ENCODE peak calls at places on chromosomes 3 and 15, in nine cellular contexts. One of them, this sample, is unnamed.

GRCh38 chr3:73365756-73366397 is 258.9 kb downstream of the PDZRN3 start:
- DNase-seq in midbrain: peak; percentile 77
- DNase-seq in activated CD4-positive, alpha-beta T cell treated with anti-CD3 and anti-CD28 coated beads, Interleukin-2, amount 50 U/mL, for 24 hours: no peak
- DNase-seq in effector CD4-positive, alpha-beta T cell: no peak
- DNase-seq in activated CD4-positive, alpha-beta memory T cell treated with anti-CD3 and anti-CD28 coated beads, Interleukin-2, amount 10 ng/mL, durations not matched to agents 7 days and 5 days: no peak
- DNase-seq in mammary epithelial cell: no peak
- DNase-seq in T-helper 1 cell: no peak
- DNase-seq in HL-60: no peak
- DNase-seq in keratinocyte: no peak
- DNase-seq in this sample: no peak

GRCh38 chr3:195030791-195031321 is 240.1 kb downstream of the XXYLT1 start:
- DNase-seq in activated CD4-positive, alpha-beta T cell treated with anti-CD3 and anti-CD28 coated beads, Interleukin-2, amount 50 U/mL, for 24 hours: no peak
- DNase-seq in effector CD4-positive, alpha-beta T cell: no peak
- DNase-seq in activated CD4-positive, alpha-beta memory T cell treated with anti-CD3 and anti-CD28 coated beads, Interleukin-2, amount 10 ng/mL, durations not matched to agents 7 days and 5 days: no peak
- DNase-seq in T-helper 1 cell: no peak
- DNase-seq in keratinocyte: peak; percentile 91
- DNase-seq in HL-60: no peak
- DNase-seq in mammary epithelial cell: peak; percentile 92
- DNase-seq in midbrain: no peak
- DNase-seq in this sample: no peak

GRCh38 chr3:13451301-13451673 is 28.8 kb upstream of the HDAC11 start:
- DNase-seq in T-helper 1 cell: no peak
- DNase-seq in mammary epithelial cell: peak; percentile 68
- DNase-seq in activated CD4-positive, alpha-beta T cell treated with anti-CD3 and anti-CD28 coated beads, Interleukin-2, amount 50 U/mL, for 24 hours: no peak
- DNase-seq in keratinocyte: no peak
- DNase-seq in HL-60: no peak
- DNase-seq in midbrain: no peak
- DNase-seq in effector CD4-positive, alpha-beta T cell: peak; percentile 19
- DNase-seq in activated CD4-positive, alpha-beta memory T cell treated with anti-CD3 and anti-CD28 coated beads, Interleukin-2, amount 10 ng/mL, durations not matched to agents 7 days and 5 days: no peak
- DNase-seq in this sample: no peak

GRCh38 chr3:65400893-65401292 is 637.8 kb downstream of the MAGI1 start:
- DNase-seq in effector CD4-positive, alpha-beta T cell: no peak
- DNase-seq in T-helper 1 cell: no peak
- DNase-seq in midbrain: no peak
- DNase-seq in activated CD4-positive, alpha-beta T cell treated with anti-CD3 and anti-CD28 coated beads, Interleukin-2, amount 50 U/mL, for 24 hours: no peak
- DNase-seq in keratinocyte: no peak
- DNase-seq in mammary epithelial cell: no peak
- DNase-seq in HL-60: no peak
- DNase-seq in activated CD4-positive, alpha-beta memory T cell treated with anti-CD3 and anti-CD28 coated beads, Interleukin-2, amount 10 ng/mL, durations not matched to agents 7 days and 5 days: no peak
- DNase-seq in this sample: no peak

GRCh38 chr3:104101736-104102135 is 1265.0 kb upstream of the ALCAM start:
- DNase-seq in activated CD4-positive, alpha-beta memory T cell treated with anti-CD3 and anti-CD28 coated beads, Interleukin-2, amount 10 ng/mL, durations not matched to agents 7 days and 5 days: no peak
- DNase-seq in T-helper 1 cell: no peak
- DNase-seq in mammary epithelial cell: no peak
- DNase-seq in effector CD4-positive, alpha-beta T cell: no peak
- DNase-seq in midbrain: no peak
- DNase-seq in activated CD4-positive, alpha-beta T cell treated with anti-CD3 and anti-CD28 coated beads, Interleukin-2, amount 50 U/mL, for 24 hours: no peak
- DNase-seq in HL-60: no peak
- DNase-seq in keratinocyte: no peak
- DNase-seq in this sample: no peak

GRCh38 chr3:140290105-140290504 is 355.1 kb downstream of the CLSTN2 start:
- DNase-seq in effector CD4-positive, alpha-beta T cell: no peak
- DNase-seq in mammary epithelial cell: peak; percentile 69
- DNase-seq in T-helper 1 cell: no peak
- DNase-seq in activated CD4-positive, alpha-beta T cell treated with anti-CD3 and anti-CD28 coated beads, Interleukin-2, amount 50 U/mL, for 24 hours: no peak
- DNase-seq in keratinocyte: no peak
- DNase-seq in HL-60: no peak
- DNase-seq in midbrain: no peak
- DNase-seq in activated CD4-positive, alpha-beta memory T cell treated with anti-CD3 and anti-CD28 coated beads, Interleukin-2, amount 10 ng/mL, durations not matched to agents 7 days and 5 days: no peak
- DNase-seq in this sample: no peak

GRCh38 chr3:165522371-165522770 is 314.9 kb downstream of the BCHE start:
- DNase-seq in activated CD4-positive, alpha-beta memory T cell treated with anti-CD3 and anti-CD28 coated beads, Interleukin-2, amount 10 ng/mL, durations not matched to agents 7 days and 5 days: no peak
- DNase-seq in midbrain: no peak
- DNase-seq in mammary epithelial cell: no peak
- DNase-seq in keratinocyte: no peak
- DNase-seq in T-helper 1 cell: no peak
- DNase-seq in effector CD4-positive, alpha-beta T cell: no peak
- DNase-seq in activated CD4-positive, alpha-beta T cell treated with anti-CD3 and anti-CD28 coated beads, Interleukin-2, amount 50 U/mL, for 24 hours: no peak
- DNase-seq in HL-60: no peak
- DNase-seq in this sample: no peak

GRCh38 chr15:88258021-88258641 is 1.6 kb upstream of the NTRK3 start:
- DNase-seq in keratinocyte: no peak
- DNase-seq in HL-60: no peak
- DNase-seq in effector CD4-positive, alpha-beta T cell: no peak
- DNase-seq in midbrain: peak; percentile 78
- DNase-seq in T-helper 1 cell: no peak
- DNase-seq in activated CD4-positive, alpha-beta memory T cell treated with anti-CD3 and anti-CD28 coated beads, Interleukin-2, amount 10 ng/mL, durations not matched to agents 7 days and 5 days: no peak
- DNase-seq in activated CD4-positive, alpha-beta T cell treated with anti-CD3 and anti-CD28 coated beads, Interleukin-2, amount 50 U/mL, for 24 hours: no peak
- DNase-seq in mammary epithelial cell: no peak
- DNase-seq in this sample: no peak

GRCh38 chr15:98536976-98537375 is 111.4 kb upstream of the IGF1R start:
- DNase-seq in HL-60: no peak
- DNase-seq in keratinocyte: no peak
- DNase-seq in activated CD4-positive, alpha-beta memory T cell treated with anti-CD3 and anti-CD28 coated beads, Interleukin-2, amount 10 ng/mL, durations not matched to agents 7 days and 5 days: no peak
- DNase-seq in T-helper 1 cell: no peak
- DNase-seq in activated CD4-positive, alpha-beta T cell treated with anti-CD3 and anti-CD28 coated beads, Interleukin-2, amount 50 U/mL, for 24 hours: no peak
- DNase-seq in effector CD4-positive, alpha-beta T cell: no peak
- DNase-seq in mammary epithelial cell: no peak
- DNase-seq in midbrain: no peak
- DNase-seq in this sample: no peak

GRCh38 chr3:145807990-145808389 is 353.0 kb downstream of the PLOD2 start:
- DNase-seq in mammary epithelial cell: peak; percentile 2
- DNase-seq in effector CD4-positive, alpha-beta T cell: no peak
- DNase-seq in HL-60: no peak
- DNase-seq in keratinocyte: no peak
- DNase-seq in activated CD4-positive, alpha-beta memory T cell treated with anti-CD3 and anti-CD28 coated beads, Interleukin-2, amount 10 ng/mL, durations not matched to agents 7 days and 5 days: no peak
- DNase-seq in activated CD4-positive, alpha-beta T cell treated with anti-CD3 and anti-CD28 coated beads, Interleukin-2, amount 50 U/mL, for 24 hours: no peak
- DNase-seq in T-helper 1 cell: no peak
- DNase-seq in midbrain: no peak
- DNase-seq in this sample: no peak

GRCh38 chr3:172217877-172218276 is 178.5 kb downstream of the FNDC3B start:
- DNase-seq in T-helper 1 cell: no peak
- DNase-seq in effector CD4-positive, alpha-beta T cell: no peak
- DNase-seq in activated CD4-positive, alpha-beta memory T cell treated with anti-CD3 and anti-CD28 coated beads, Interleukin-2, amount 10 ng/mL, durations not matched to agents 7 days and 5 days: no peak
- DNase-seq in midbrain: no peak
- DNase-seq in HL-60: no peak
- DNase-seq in activated CD4-positive, alpha-beta T cell treated with anti-CD3 and anti-CD28 coated beads, Interleukin-2, amount 50 U/mL, for 24 hours: no peak
- DNase-seq in keratinocyte: no peak
- DNase-seq in mammary epithelial cell: no peak
- DNase-seq in this sample: no peak

GRCh38 chr3:148131990-148132638 is 565.6 kb upstream of the AGTR1 start:
- DNase-seq in T-helper 1 cell: no peak
- DNase-seq in mammary epithelial cell: no peak
- DNase-seq in effector CD4-positive, alpha-beta T cell: no peak
- DNase-seq in activated CD4-positive, alpha-beta memory T cell treated with anti-CD3 and anti-CD28 coated beads, Interleukin-2, amount 10 ng/mL, durations not matched to agents 7 days and 5 days: no peak
- DNase-seq in midbrain: no peak
- DNase-seq in activated CD4-positive, alpha-beta T cell treated with anti-CD3 and anti-CD28 coated beads, Interleukin-2, amount 50 U/mL, for 24 hours: no peak
- DNase-seq in HL-60: no peak
- DNase-seq in keratinocyte: no peak
- DNase-seq in this sample: no peak

GRCh38 chr3:31523543-31523942 is 9.2 kb upstream of the STT3B start:
- DNase-seq in keratinocyte: no peak
- DNase-seq in activated CD4-positive, alpha-beta T cell treated with anti-CD3 and anti-CD28 coated beads, Interleukin-2, amount 50 U/mL, for 24 hours: no peak
- DNase-seq in effector CD4-positive, alpha-beta T cell: no peak
- DNase-seq in HL-60: no peak
- DNase-seq in mammary epithelial cell: no peak
- DNase-seq in midbrain: no peak
- DNase-seq in activated CD4-positive, alpha-beta memory T cell treated with anti-CD3 and anti-CD28 coated beads, Interleukin-2, amount 10 ng/mL, durations not matched to agents 7 days and 5 days: no peak
- DNase-seq in T-helper 1 cell: no peak
- DNase-seq in this sample: no peak

GRCh38 chr15:39246523-39246922 is 334.4 kb upstream of the THBS1 start:
- DNase-seq in activated CD4-positive, alpha-beta T cell treated with anti-CD3 and anti-CD28 coated beads, Interleukin-2, amount 50 U/mL, for 24 hours: no peak
- DNase-seq in activated CD4-positive, alpha-beta memory T cell treated with anti-CD3 and anti-CD28 coated beads, Interleukin-2, amount 10 ng/mL, durations not matched to agents 7 days and 5 days: no peak
- DNase-seq in midbrain: no peak
- DNase-seq in HL-60: no peak
- DNase-seq in T-helper 1 cell: no peak
- DNase-seq in effector CD4-positive, alpha-beta T cell: no peak
- DNase-seq in mammary epithelial cell: no peak
- DNase-seq in keratinocyte: no peak
- DNase-seq in this sample: no peak

GRCh38 chr3:187042062-187042745 is 97.1 kb downstream of the RPL39L start:
- DNase-seq in activated CD4-positive, alpha-beta T cell treated with anti-CD3 and anti-CD28 coated beads, Interleukin-2, amount 50 U/mL, for 24 hours: no peak
- DNase-seq in HL-60: peak; percentile 34
- DNase-seq in midbrain: no peak
- DNase-seq in keratinocyte: no peak
- DNase-seq in effector CD4-positive, alpha-beta T cell: no peak
- DNase-seq in mammary epithelial cell: no peak
- DNase-seq in T-helper 1 cell: no peak
- DNase-seq in activated CD4-positive, alpha-beta memory T cell treated with anti-CD3 and anti-CD28 coated beads, Interleukin-2, amount 10 ng/mL, durations not matched to agents 7 days and 5 days: no peak
- DNase-seq in this sample: no peak

GRCh38 chr3:194112120-194113106 is 23.5 kb upstream of the HES1 start:
- DNase-seq in mammary epithelial cell: peak; percentile 87
- DNase-seq in T-helper 1 cell: no peak
- DNase-seq in activated CD4-positive, alpha-beta T cell treated with anti-CD3 and anti-CD28 coated beads, Interleukin-2, amount 50 U/mL, for 24 hours: no peak
- DNase-seq in midbrain: no peak
- DNase-seq in keratinocyte: no peak
- DNase-seq in HL-60: no peak
- DNase-seq in activated CD4-positive, alpha-beta memory T cell treated with anti-CD3 and anti-CD28 coated beads, Interleukin-2, amount 10 ng/mL, durations not matched to agents 7 days and 5 days: no peak
- DNase-seq in effector CD4-positive, alpha-beta T cell: no peak
- DNase-seq in this sample: no peak

GRCh38 chr3:58657571-58658141 is 8.9 kb downstream of the FAM3D start:
- DNase-seq in midbrain: no peak
- DNase-seq in mammary epithelial cell: no peak
- DNase-seq in effector CD4-positive, alpha-beta T cell: no peak
- DNase-seq in keratinocyte: no peak
- DNase-seq in activated CD4-positive, alpha-beta T cell treated with anti-CD3 and anti-CD28 coated beads, Interleukin-2, amount 50 U/mL, for 24 hours: no peak
- DNase-seq in T-helper 1 cell: no peak
- DNase-seq in activated CD4-positive, alpha-beta memory T cell treated with anti-CD3 and anti-CD28 coated beads, Interleukin-2, amount 10 ng/mL, durations not matched to agents 7 days and 5 days: no peak
- DNase-seq in HL-60: no peak
- DNase-seq in this sample: no peak

GRCh38 chr3:123392871-123393620 is 55.8 kb downstream of the ADCY5 start:
- DNase-seq in T-helper 1 cell: no peak
- DNase-seq in activated CD4-positive, alpha-beta memory T cell treated with anti-CD3 and anti-CD28 coated beads, Interleukin-2, amount 10 ng/mL, durations not matched to agents 7 days and 5 days: no peak
- DNase-seq in activated CD4-positive, alpha-beta T cell treated with anti-CD3 and anti-CD28 coated beads, Interleukin-2, amount 50 U/mL, for 24 hours: no peak
- DNase-seq in mammary epithelial cell: no peak
- DNase-seq in keratinocyte: no peak
- DNase-seq in midbrain: no peak
- DNase-seq in effector CD4-positive, alpha-beta T cell: no peak
- DNase-seq in HL-60: no peak
- DNase-seq in this sample: no peak

GRCh38 chr3:118960876-118961275 is 73.8 kb downstream of the IGSF11 start:
- DNase-seq in mammary epithelial cell: no peak
- DNase-seq in HL-60: no peak
- DNase-seq in effector CD4-positive, alpha-beta T cell: no peak
- DNase-seq in midbrain: no peak
- DNase-seq in activated CD4-positive, alpha-beta memory T cell treated with anti-CD3 and anti-CD28 coated beads, Interleukin-2, amount 10 ng/mL, durations not matched to agents 7 days and 5 days: no peak
- DNase-seq in T-helper 1 cell: no peak
- DNase-seq in activated CD4-positive, alpha-beta T cell treated with anti-CD3 and anti-CD28 coated beads, Interleukin-2, amount 50 U/mL, for 24 hours: no peak
- DNase-seq in keratinocyte: no peak
- DNase-seq in this sample: no peak

GRCh38 chr3:148042663-148043445 is 633.7 kb downstream of the ZIC1 start:
- DNase-seq in HL-60: no peak
- DNase-seq in T-helper 1 cell: no peak
- DNase-seq in mammary epithelial cell: no peak
- DNase-seq in activated CD4-positive, alpha-beta T cell treated with anti-CD3 and anti-CD28 coated beads, Interleukin-2, amount 50 U/mL, for 24 hours: no peak
- DNase-seq in effector CD4-positive, alpha-beta T cell: no peak
- DNase-seq in activated CD4-positive, alpha-beta memory T cell treated with anti-CD3 and anti-CD28 coated beads, Interleukin-2, amount 10 ng/mL, durations not matched to agents 7 days and 5 days: no peak
- DNase-seq in keratinocyte: no peak
- DNase-seq in midbrain: no peak
- DNase-seq in this sample: no peak

GRCh38 chr3:188452158-188452772 is 298.3 kb downstream of the LPP start:
- DNase-seq in activated CD4-positive, alpha-beta T cell treated with anti-CD3 and anti-CD28 coated beads, Interleukin-2, amount 50 U/mL, for 24 hours: no peak
- DNase-seq in effector CD4-positive, alpha-beta T cell: no peak
- DNase-seq in activated CD4-positive, alpha-beta memory T cell treated with anti-CD3 and anti-CD28 coated beads, Interleukin-2, amount 10 ng/mL, durations not matched to agents 7 days and 5 days: no peak
- DNase-seq in keratinocyte: no peak
- DNase-seq in mammary epithelial cell: no peak
- DNase-seq in midbrain: no peak
- DNase-seq in HL-60: no peak
- DNase-seq in T-helper 1 cell: no peak
- DNase-seq in this sample: no peak

GRCh38 chr3:113136071-113136470 is 75.3 kb upstream of the BOC start:
- DNase-seq in T-helper 1 cell: no peak
- DNase-seq in activated CD4-positive, alpha-beta memory T cell treated with anti-CD3 and anti-CD28 coated beads, Interleukin-2, amount 10 ng/mL, durations not matched to agents 7 days and 5 days: no peak
- DNase-seq in midbrain: peak; percentile 20
- DNase-seq in HL-60: no peak
- DNase-seq in activated CD4-positive, alpha-beta T cell treated with anti-CD3 and anti-CD28 coated beads, Interleukin-2, amount 50 U/mL, for 24 hours: no peak
- DNase-seq in keratinocyte: no peak
- DNase-seq in mammary epithelial cell: peak; percentile 17
- DNase-seq in effector CD4-positive, alpha-beta T cell: no peak
- DNase-seq in this sample: no peak